ENCODE peak calls at places on chromosomes 3 and 15, in five cellular contexts. I, R, X, F and N are unnamed samples.

GRCh38 chr3:32850226-32850625 is 32.4 kb downstream of the TRIM71 start:
- DNase-seq in F (no peak), X (peak; percentile 0), R (no peak), I (no peak), N (no peak)

GRCh38 chr3:123365450-123366143 is 83.3 kb downstream of the ADCY5 start:
- DNase-seq in F (no peak), R (no peak), X (no peak), I (no peak), N (peak; percentile 19)

GRCh38 chr15:90192961-90193786 is 8.0 kb upstream of the SEMA4B start:
- DNase-seq in F (no peak), X (no peak), R (no peak), I (no peak), N (no peak)

GRCh38 chr3:44323341-44323955 is 15.1 kb upstream of the TCAIM start:
- DNase-seq in R (peak; percentile 65), F (peak; percentile 41), X (peak; percentile 38), I (peak; percentile 66), N (peak; percentile 44)

GRCh38 chr3:12194669-12195161 is 36.0 kb upstream of the TIMP4 start:
- DNase-seq in R (no peak), I (peak; percentile 61), F (no peak), X (no peak), N (no peak)

GRCh38 chr3:84836961-84837360 is 121.8 kb upstream of the CADM2 start:
- DNase-seq in X (peak; percentile 84), I (no peak), R (no peak), F (no peak), N (no peak)

GRCh38 chr3:43742935-43743334 is 52.2 kb downstream of the ABHD5 start:
- DNase-seq in X (no peak), F (no peak), I (peak; percentile 39), R (no peak), N (no peak)

GRCh38 chr3:106092792-106093191 is 224.0 kb upstream of the CBLB start:
- DNase-seq in I (no peak), R (no peak), F (no peak), X (no peak), N (no peak)

GRCh38 chr3:50657407-50657806 is 17.3 kb upstream of the DOCK3 start:
- DNase-seq in R (no peak), I (no peak), F (no peak), X (no peak), N (no peak)

GRCh38 chr3:135991621-135992020 is 26.1 kb downstream of the PPP2R3A start:
- DNase-seq in F (no peak), I (no peak), X (no peak), R (no peak), N (no peak)

GRCh38 chr15:72175186-72176044 is 22.2 kb downstream of the GRAMD2A start:
- DNase-seq in F (no peak), X (no peak), I (no peak), R (no peak), N (no peak)

GRCh38 chr15:78750566-78750965 is 60.7 kb downstream of the ADAMTS7 start:
- DNase-seq in X (no peak), I (no peak), R (no peak), F (no peak), N (no peak)

GRCh38 chr3:125418306-125418705 is 43.2 kb upstream of the ZNF148 start:
- DNase-seq in R (no peak), X (no peak), I (no peak), F (no peak), N (no peak)

GRCh38 chr15:57541805-57542504 is 49.7 kb upstream of the MYZAP start:
- DNase-seq in I (peak; percentile 80), F (no peak), X (peak; percentile 26), R (peak; percentile 78), N (peak; percentile 47)

GRCh38 chr15:28919679-28920655 is 34.2 kb downstream of the APBA2 start:
- DNase-seq in X (no peak), F (no peak), R (no peak), I (no peak), N (no peak)

GRCh38 chr15:59594493-59594942 is 17.1 kb upstream of the GCNT3 start:
- DNase-seq in I (peak; percentile 47), F (no peak), X (no peak), R (no peak), N (no peak)

GRCh38 chr15:66068801-66069200 is 184.7 kb downstream of the MEGF11 start:
- DNase-seq in X (no peak), F (no peak), R (no peak), I (no peak), N (no peak)

GRCh38 chr15:40722934-40723333 is 28.0 kb downstream of the RAD51 start:
- DNase-seq in X (no peak), R (no peak), I (peak; percentile 24), F (no peak), N (no peak)

GRCh38 chr15:40467260-40467615 is 3.5 kb upstream of the CHST14 start:
- DNase-seq in I (no peak), X (no peak), R (no peak), F (no peak), N (no peak)

GRCh38 chr3:158819282-158819681 is 17.4 kb downstream of the MFSD1 start:
- DNase-seq in I (no peak), R (no peak), X (no peak), F (no peak), N (no peak)

GRCh38 chr3:15205934-15206661 is at the start of gene CAPN7:
- DNase-seq in F (peak; percentile 92), R (peak; percentile 99), I (peak; percentile 93), X (no peak), N (peak; percentile 94)

GRCh38 chr3:81485444-81485865 is 276.0 kb downstream of the GBE1 start:
- DNase-seq in X (no peak), I (peak; percentile 86), R (no peak), F (no peak), N (no peak)

GRCh38 chr3:49388416-49388815 is 23.4 kb downstream of the RHOA start:
- DNase-seq in X (no peak), R (no peak), I (peak; percentile 64), F (no peak), N (no peak)

GRCh38 chr3:138559134-138559533 is 34.9 kb downstream of the CEP70 start:
- DNase-seq in I (no peak), F (no peak), R (no peak), X (no peak), N (no peak)

GRCh38 chr3:110933786-110934415 is 137.7 kb upstream of the NECTIN3 start:
- DNase-seq in I (peak; percentile 68), X (no peak), F (no peak), R (no peak), N (no peak)

GRCh38 chr15:65355173-65355982 is 22.4 kb downstream of the IGDCC3 start:
- DNase-seq in X (no peak), R (peak; percentile 38), I (no peak), F (no peak), N (no peak)

GRCh38 chr3:16028604-16029003 is 145.9 kb upstream of the GALNT15 start:
- DNase-seq in I (peak; percentile 31), R (no peak), F (no peak), X (no peak), N (no peak)

GRCh38 chr15:57061281-57061680 is 142.8 kb downstream of the TCF12 start:
- DNase-seq in X (no peak), F (no peak), I (no peak), R (no peak), N (no peak)

GRCh38 chr15:48333553-48333952 is 2.3 kb downstream of the DUT start:
- DNase-seq in I (no peak), X (no peak), R (no peak), F (no peak), N (no peak)

GRCh38 chr3:89340431-89340830 is 233.0 kb downstream of the EPHA3 start:
- DNase-seq in F (no peak), R (no peak), X (no peak), I (no peak), N (no peak)

GRCh38 chr3:48426401-48426909 is 3.4 kb downstream of the PLXNB1 start:
- DNase-seq in I (no peak), R (peak; percentile 84), X (no peak), F (no peak), N (no peak)

GRCh38 chr3:68173230-68173629 is 518.8 kb upstream of the SUCLG2 start:
- DNase-seq in F (no peak), I (no peak), X (no peak), R (no peak), N (no peak)

GRCh38 chr15:26864664-26865191 is 2.1 kb upstream of the GABRA5 start:
- DNase-seq in F (no peak), I (peak; percentile 58), X (peak; percentile 71), R (no peak), N (no peak)

GRCh38 chr3:66095295-66096001 is 56.7 kb upstream of the MAGI1 start:
- DNase-seq in X (no peak), F (no peak), R (no peak), I (peak; percentile 46), N (no peak)

GRCh38 chr3:103112273-103112672 is 677.5 kb downstream of the ZPLD1 start:
- DNase-seq in X (no peak), F (no peak), I (no peak), R (no peak), N (no peak)

GRCh38 chr15:62063851-62064635 is 2.7 kb upstream of the C2CD4A start:
- DNase-seq in R (no peak), I (peak; percentile 5), X (no peak), F (no peak), N (no peak)